ENCODE peak calls at places on chromosomes 16 and 17, in six cellular contexts. One of them, this sample, is unnamed.

GRCh38 chr16:55842369-55843104 is 9.6 kb upstream of the CES1 start:
- DNase-seq in lower lobe of right lung: no peak
- DNase-seq in cardiac muscle cell: peak
- DNase-seq in tibial artery: no peak
- DNase-seq in pancreas: no peak
- DNase-seq in AG09309: peak
- DNase-seq in this sample: peak

GRCh38 chr16:5158494-5158893 is 60.9 kb upstream of the EEF2KMT start:
- DNase-seq in lower lobe of right lung: no peak
- DNase-seq in AG09309: no peak
- DNase-seq in pancreas: no peak
- DNase-seq in tibial artery: no peak
- DNase-seq in cardiac muscle cell: no peak
- DNase-seq in this sample: no peak

GRCh38 chr16:82629441-82630027 is 2.8 kb downstream of the CDH13 start:
- DNase-seq in AG09309: no peak
- DNase-seq in cardiac muscle cell: no peak
- DNase-seq in lower lobe of right lung: no peak
- DNase-seq in tibial artery: no peak
- DNase-seq in pancreas: no peak
- DNase-seq in this sample: peak

GRCh38 chr17:61221597-61222471 is 177.8 kb upstream of the TBX2 start:
- DNase-seq in cardiac muscle cell: no peak
- DNase-seq in pancreas: no peak
- DNase-seq in tibial artery: no peak
- DNase-seq in AG09309: no peak
- DNase-seq in lower lobe of right lung: no peak
- DNase-seq in this sample: no peak

GRCh38 chr16:14373901-14374300 is 256.2 kb downstream of the PARN start:
- DNase-seq in AG09309: no peak
- DNase-seq in tibial artery: no peak
- DNase-seq in lower lobe of right lung: no peak
- DNase-seq in cardiac muscle cell: no peak
- DNase-seq in pancreas: no peak
- DNase-seq in this sample: no peak

GRCh38 chr17:56172517-56172982 is 19.3 kb downstream of the ANKFN1 start:
- DNase-seq in lower lobe of right lung: peak
- DNase-seq in cardiac muscle cell: peak
- DNase-seq in pancreas: no peak
- DNase-seq in AG09309: no peak
- DNase-seq in tibial artery: no peak
- DNase-seq in this sample: no peak

GRCh38 chr16:50999181-50999580 is 151.9 kb downstream of the SALL1 start:
- DNase-seq in pancreas: no peak
- DNase-seq in AG09309: peak
- DNase-seq in tibial artery: no peak
- DNase-seq in cardiac muscle cell: no peak
- DNase-seq in lower lobe of right lung: no peak
- DNase-seq in this sample: no peak

GRCh38 chr16:58025351-58026138 is at the start of gene MMP15:
- DNase-seq in lower lobe of right lung: peak
- DNase-seq in tibial artery: peak
- DNase-seq in pancreas: peak
- DNase-seq in cardiac muscle cell: peak
- DNase-seq in AG09309: no peak
- DNase-seq in this sample: peak

GRCh38 chr17:44133918-44134476 is 7.7 kb upstream of the HROB start:
- DNase-seq in tibial artery: no peak
- DNase-seq in lower lobe of right lung: no peak
- DNase-seq in cardiac muscle cell: no peak
- DNase-seq in AG09309: no peak
- DNase-seq in pancreas: no peak
- DNase-seq in this sample: no peak

GRCh38 chr17:44132275-44132821 is 8.9 kb upstream of the HDAC5 start:
- DNase-seq in pancreas: no peak
- DNase-seq in cardiac muscle cell: no peak
- DNase-seq in AG09309: no peak
- DNase-seq in lower lobe of right lung: no peak
- DNase-seq in tibial artery: no peak
- DNase-seq in this sample: no peak

GRCh38 chr17:44134752-44135568 is 6.8 kb upstream of the HROB start:
- DNase-seq in pancreas: no peak
- DNase-seq in AG09309: no peak
- DNase-seq in cardiac muscle cell: no peak
- DNase-seq in lower lobe of right lung: no peak
- DNase-seq in tibial artery: no peak
- DNase-seq in this sample: no peak

GRCh38 chr17:44137891-44138709 is 3.6 kb upstream of the HROB start:
- DNase-seq in AG09309: peak
- DNase-seq in pancreas: peak
- DNase-seq in lower lobe of right lung: peak
- DNase-seq in cardiac muscle cell: peak
- DNase-seq in tibial artery: peak
- DNase-seq in this sample: peak
- H3K4me3 ChIP-seq in AG09309: peak
- H3K4me3 ChIP-seq in pancreas: no peak
- H3K4me3 ChIP-seq in lower lobe of right lung: no peak
- H3K4me3 ChIP-seq in cardiac muscle cell: no peak
- H3K4me3 ChIP-seq in tibial artery: peak
- H3K4me3 ChIP-seq in this sample: no peak

GRCh38 chr16:77782694-77783093 is 5.7 kb upstream of the VAT1L start:
- DNase-seq in tibial artery: no peak
- DNase-seq in cardiac muscle cell: no peak
- DNase-seq in lower lobe of right lung: no peak
- DNase-seq in pancreas: no peak
- DNase-seq in AG09309: no peak
- DNase-seq in this sample: no peak
- TF ChIP-seq CTCF in tibial artery: no peak
- TF ChIP-seq CTCF in cardiac muscle cell: peak
- TF ChIP-seq CTCF in lower lobe of right lung: peak
- TF ChIP-seq CTCF in pancreas: peak
- TF ChIP-seq CTCF in AG09309: peak
- TF ChIP-seq CTCF in this sample: peak

DNA sequence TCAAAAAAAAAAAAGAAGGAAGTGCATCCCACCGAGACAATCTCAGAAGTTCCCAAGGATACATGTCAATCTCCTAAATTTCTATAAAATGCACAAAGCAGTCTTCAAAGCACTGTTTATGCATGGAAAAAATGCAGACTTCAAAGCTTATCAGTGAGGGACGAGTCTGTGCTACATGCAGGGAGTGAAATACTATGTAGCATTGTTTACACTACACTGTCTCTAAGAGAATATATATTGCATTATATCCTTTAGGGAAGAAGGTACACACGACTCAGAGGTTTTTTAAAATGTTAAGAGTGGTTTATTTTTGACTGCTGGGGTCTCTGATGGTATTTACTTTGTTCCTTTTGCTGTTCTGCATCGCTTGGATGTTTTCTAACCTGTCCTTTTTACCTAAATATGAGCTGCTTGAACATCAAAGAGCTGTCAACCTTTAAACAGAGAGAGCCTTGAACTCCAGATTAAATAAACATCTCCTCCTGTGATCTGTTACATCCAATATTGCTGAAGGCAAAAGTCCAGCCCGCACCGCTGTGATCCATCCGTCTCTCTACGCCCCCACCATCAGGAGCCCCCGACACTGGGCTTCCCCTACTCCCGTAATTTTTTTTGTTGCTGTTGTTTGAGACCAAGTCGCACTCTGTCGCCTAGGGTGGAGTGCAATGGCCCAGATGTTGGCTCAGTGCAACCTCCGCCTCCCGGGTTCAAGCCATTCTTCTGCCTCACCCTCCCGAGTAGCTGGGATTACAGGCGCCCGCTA is 1.4 kb downstream of the FBXO31 start:
- DNase-seq in AG09309: no peak
- DNase-seq in cardiac muscle cell: no peak
- DNase-seq in tibial artery: no peak
- DNase-seq in pancreas: no peak
- DNase-seq in lower lobe of right lung: peak
- DNase-seq in this sample: peak
- H3K4me3 ChIP-seq in AG09309: peak
- H3K4me3 ChIP-seq in cardiac muscle cell: peak
- H3K4me3 ChIP-seq in tibial artery: peak
- H3K4me3 ChIP-seq in pancreas: peak
- H3K4me3 ChIP-seq in lower lobe of right lung: peak
- H3K4me3 ChIP-seq in this sample: peak

GRCh38 chr17:74748529-74749261 is at the start of gene NHERF1:
- DNase-seq in tibial artery: peak
- DNase-seq in pancreas: peak
- DNase-seq in cardiac muscle cell: peak
- DNase-seq in AG09309: peak
- DNase-seq in lower lobe of right lung: peak
- DNase-seq in this sample: peak
- TF ChIP-seq CTCF in tibial artery: no peak
- TF ChIP-seq CTCF in pancreas: no peak
- TF ChIP-seq CTCF in cardiac muscle cell: no peak
- TF ChIP-seq CTCF in AG09309: peak
- TF ChIP-seq CTCF in lower lobe of right lung: no peak
- TF ChIP-seq CTCF in this sample: peak

GRCh38 chr17:2502911-2503580 is 8.6 kb downstream of the METTL16 start:
- DNase-seq in pancreas: no peak
- DNase-seq in tibial artery: no peak
- DNase-seq in AG09309: no peak
- DNase-seq in lower lobe of right lung: no peak
- DNase-seq in cardiac muscle cell: no peak
- DNase-seq in this sample: no peak
- H3K4me3 ChIP-seq in pancreas: no peak
- H3K4me3 ChIP-seq in tibial artery: no peak
- H3K4me3 ChIP-seq in AG09309: no peak
- H3K4me3 ChIP-seq in lower lobe of right lung: no peak
- H3K4me3 ChIP-seq in cardiac muscle cell: no peak
- H3K4me3 ChIP-seq in this sample: no peak

GRCh38 chr16:81371106-81371505 is 56.3 kb downstream of the GAN start:
- DNase-seq in tibial artery: no peak
- DNase-seq in AG09309: no peak
- DNase-seq in pancreas: no peak
- DNase-seq in lower lobe of right lung: no peak
- DNase-seq in cardiac muscle cell: no peak
- DNase-seq in this sample: no peak
- TF ChIP-seq CTCF in tibial artery: no peak
- TF ChIP-seq CTCF in AG09309: no peak
- TF ChIP-seq CTCF in pancreas: no peak
- TF ChIP-seq CTCF in lower lobe of right lung: no peak
- TF ChIP-seq CTCF in cardiac muscle cell: no peak
- TF ChIP-seq CTCF in this sample: no peak

GRCh38 chr16:27405546-27406451 is 3.8 kb downstream of the IL21R start:
- DNase-seq in AG09309: no peak
- DNase-seq in lower lobe of right lung: no peak
- DNase-seq in tibial artery: no peak
- DNase-seq in cardiac muscle cell: no peak
- DNase-seq in pancreas: no peak
- DNase-seq in this sample: peak
- H3K4me3 ChIP-seq in AG09309: no peak
- H3K4me3 ChIP-seq in lower lobe of right lung: no peak
- H3K4me3 ChIP-seq in tibial artery: no peak
- H3K4me3 ChIP-seq in cardiac muscle cell: no peak
- H3K4me3 ChIP-seq in pancreas: no peak
- H3K4me3 ChIP-seq in this sample: no peak

DNA sequence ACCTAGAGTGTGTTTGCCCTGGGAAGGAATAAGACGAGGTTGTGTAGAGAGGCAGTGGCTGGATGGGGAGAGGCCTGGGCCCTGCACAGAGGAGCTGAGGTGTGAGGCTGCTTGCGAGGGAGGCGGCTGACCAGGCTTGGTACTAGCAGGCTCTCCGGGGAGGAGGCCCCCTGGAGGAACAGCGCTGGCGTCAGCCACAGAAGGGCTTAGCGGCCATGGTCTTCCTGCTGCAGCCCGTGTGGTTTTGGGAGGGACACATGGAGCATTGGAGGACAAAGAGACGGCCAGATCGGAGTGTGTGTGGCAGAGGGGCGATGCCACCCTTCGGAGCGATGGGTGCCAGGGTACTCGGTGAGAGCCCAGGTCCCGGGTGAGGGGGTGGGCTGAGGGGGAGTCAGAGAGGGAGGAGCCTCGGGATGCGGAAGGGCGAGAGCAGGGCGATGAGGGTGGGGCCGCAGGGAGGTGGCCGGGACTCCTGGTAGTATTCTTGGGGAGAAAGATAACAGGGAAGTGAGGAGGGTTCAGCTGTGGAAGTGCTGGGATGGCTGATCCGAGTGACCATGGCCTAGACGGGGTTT is 8.2 kb downstream of the BANP start:
- DNase-seq in cardiac muscle cell: no peak
- DNase-seq in lower lobe of right lung: no peak
- DNase-seq in pancreas: no peak
- DNase-seq in AG09309: no peak
- DNase-seq in tibial artery: no peak
- DNase-seq in this sample: no peak
- TF ChIP-seq CTCF in cardiac muscle cell: no peak
- TF ChIP-seq CTCF in lower lobe of right lung: no peak
- TF ChIP-seq CTCF in pancreas: no peak
- TF ChIP-seq CTCF in AG09309: no peak
- TF ChIP-seq CTCF in tibial artery: no peak
- TF ChIP-seq CTCF in this sample: no peak